ENCODE peak calls at places on chromosomes 5 and 9, in six cellular contexts. N is A549, E is HepG2, A is K562, L is endothelial cell of umbilical vein, S is H1. X is an unnamed sample.

GRCh38 chr9:136896027-136896426 is 9.7 kb downstream of the TRAF2 start:
- DNase-seq in N (no peak), E (no peak), A (no peak), L (no peak), S (no peak), X (no peak)

GRCh38 chr9:129484325-129485000 is 136.4 kb downstream of the C9orf50 start:
- DNase-seq in N (no peak), E (no peak), A (no peak), L (no peak), S (no peak), X (no peak)

GRCh38 chr5:129904667-129905466 is 602 bp downstream of the CHSY3 start:
- DNase-seq in N (peak), E (no peak), A (no peak), L (no peak), S (no peak), X (peak)

GRCh38 chr5:90424245-90424644 is 14.7 kb upstream of the CETN3 start:
- DNase-seq in N (no peak), E (no peak), A (no peak), L (no peak), S (no peak), X (no peak)

GRCh38 chr5:164012376-164012775 is 507.0 kb downstream of the MAT2B start:
- DNase-seq in N (no peak), E (no peak), A (no peak), L (peak), S (no peak), X (no peak)

GRCh38 chr9:103798620-103799019 is 295.5 kb upstream of the SMC2 start:
- DNase-seq in N (peak), E (peak), A (no peak), L (no peak), S (no peak), X (no peak)

GRCh38 chr9:16869140-16869903 is 1.1 kb downstream of the BNC2 start:
- DNase-seq in N (no peak), E (no peak), A (no peak), L (no peak), S (no peak), X (no peak)

GRCh38 chr5:65663804-65664521 is 39.1 kb downstream of the SHLD3 start:
- DNase-seq in N (peak), E (no peak), A (no peak), L (peak), S (peak), X (no peak)

GRCh38 chr9:16593746-16594145 is 276.7 kb downstream of the BNC2 start:
- DNase-seq in N (no peak), E (no peak), A (no peak), L (no peak), S (no peak), X (no peak)

DNA sequence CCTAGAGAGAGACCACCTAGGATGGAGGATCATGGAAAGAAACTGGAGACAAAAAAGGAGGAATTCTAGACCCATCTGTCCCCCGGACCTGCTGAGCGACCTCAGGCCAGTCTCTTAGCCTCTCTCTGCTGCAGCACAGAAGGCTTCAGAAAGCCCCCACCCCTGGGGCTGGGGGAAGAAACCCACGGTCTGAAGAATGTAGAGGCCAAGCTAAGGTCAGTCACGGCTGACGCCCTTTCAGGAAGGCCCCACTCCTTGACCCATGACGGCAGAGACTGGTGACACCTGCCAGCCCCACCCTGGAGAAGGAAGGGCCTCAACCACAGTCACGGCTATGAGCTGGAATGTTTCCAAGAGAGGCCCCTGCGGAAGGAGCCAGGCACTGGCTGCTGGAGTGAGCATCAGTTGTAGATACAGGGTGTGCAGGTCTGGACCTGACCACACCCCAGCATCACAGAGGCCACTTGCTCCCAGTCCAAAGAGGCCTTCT is 120.5 kb upstream of the BOD1 start:
- DNase-seq in N (no peak), E (peak), A (peak), L (no peak), S (no peak), X (no peak)
- TF ChIP-seq JUN in N (no peak), E (no peak), A (no peak), L (no peak), S (no peak), X (no peak)

DNA sequence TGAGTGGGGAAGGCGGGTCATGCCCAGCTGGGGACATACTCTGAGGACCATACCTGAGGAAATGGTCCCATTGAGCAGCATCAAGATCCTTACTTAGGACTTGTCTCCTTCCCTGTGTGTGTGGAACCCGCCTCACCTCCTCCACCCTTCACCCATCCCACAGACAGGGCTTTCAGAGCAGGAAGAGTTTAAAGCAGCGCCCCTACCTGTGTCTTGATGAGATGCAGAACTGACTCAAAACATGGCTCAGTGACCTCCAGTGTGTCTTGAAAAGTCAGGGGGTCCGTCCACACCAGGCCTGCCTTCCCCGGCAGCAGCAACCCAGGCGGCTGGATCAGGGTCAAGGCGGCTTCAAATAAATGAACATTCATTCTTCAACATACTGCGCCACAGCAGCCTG is 38.4 kb downstream of the PLAC8L1 start:
- DNase-seq in N (no peak), E (no peak), A (no peak), L (no peak), S (no peak), X (no peak)
- TF ChIP-seq JUN in N (no peak), E (no peak), A (no peak), L (no peak), S (no peak), X (no peak)

GRCh38 chr5:72241346-72242003 is 78.6 kb downstream of the MRPS27 start:
- DNase-seq in N (no peak), E (peak), A (no peak), L (no peak), S (no peak), X (no peak)
- TF ChIP-seq JUN in N (no peak), E (no peak), A (no peak), L (no peak), S (no peak), X (no peak)

GRCh38 chr9:127809562-127810377 is 7.1 kb downstream of the FPGS start:
- DNase-seq in N (peak), E (no peak), A (peak), L (no peak), S (no peak), X (peak)
- TF ChIP-seq JUN in N (no peak), E (no peak), A (no peak), L (no peak), S (no peak), X (no peak)